ENCODE peak calls at places on chromosomes 12 and 14, in eight cellular contexts. One of them, this sample, is unnamed.

GRCh38 chr14:22002860-22003284 is 329.3 kb upstream of the OR4E1 start:
- DNase-seq in foreskin fibroblast: no peak
- DNase-seq in astrocyte of the spinal cord: no peak
- DNase-seq in bronchial epithelial cell: no peak
- DNase-seq in GM06990: no peak
- DNase-seq in HFF-Myc: no peak
- DNase-seq in ovary: no peak
- DNase-seq in astrocyte: no peak
- DNase-seq in this sample: no peak

GRCh38 chr12:122080149-122081107 is 1.9 kb downstream of the MLXIP start:
- DNase-seq in foreskin fibroblast: peak
- DNase-seq in GM06990: no peak
- DNase-seq in ovary: peak
- DNase-seq in bronchial epithelial cell: peak
- DNase-seq in astrocyte of the spinal cord: peak
- DNase-seq in HFF-Myc: peak
- DNase-seq in astrocyte: peak
- DNase-seq in this sample: peak

GRCh38 chr14:36315159-36315853 is 5.1 kb downstream of the MBIP start:
- DNase-seq in ovary: no peak
- DNase-seq in bronchial epithelial cell: peak
- DNase-seq in HFF-Myc: no peak
- DNase-seq in GM06990: no peak
- DNase-seq in foreskin fibroblast: no peak
- DNase-seq in astrocyte: no peak
- DNase-seq in astrocyte of the spinal cord: no peak
- DNase-seq in this sample: no peak

GRCh38 chr12:65720739-65721138 is 103.5 kb upstream of the HMGA2 start:
- DNase-seq in bronchial epithelial cell: no peak
- DNase-seq in astrocyte of the spinal cord: peak
- DNase-seq in GM06990: no peak
- DNase-seq in HFF-Myc: peak
- DNase-seq in foreskin fibroblast: peak
- DNase-seq in ovary: no peak
- DNase-seq in astrocyte: peak
- DNase-seq in this sample: peak

GRCh38 chr12:123111498-123112165 is 39.3 kb downstream of the PITPNM2 start:
- DNase-seq in HFF-Myc: no peak
- DNase-seq in GM06990: no peak
- DNase-seq in ovary: no peak
- DNase-seq in astrocyte: peak
- DNase-seq in foreskin fibroblast: no peak
- DNase-seq in astrocyte of the spinal cord: peak
- DNase-seq in bronchial epithelial cell: no peak
- DNase-seq in this sample: no peak

GRCh38 chr12:31922341-31923062 is 36.7 kb upstream of the RESF1 start:
- DNase-seq in ovary: no peak
- DNase-seq in bronchial epithelial cell: peak
- DNase-seq in HFF-Myc: peak
- DNase-seq in foreskin fibroblast: peak
- DNase-seq in astrocyte of the spinal cord: peak
- DNase-seq in GM06990: no peak
- DNase-seq in astrocyte: peak
- DNase-seq in this sample: no peak

GRCh38 chr12:50234347-50234746 is 49.0 kb downstream of the LIMA1 start:
- DNase-seq in HFF-Myc: no peak
- DNase-seq in ovary: no peak
- DNase-seq in astrocyte of the spinal cord: no peak
- DNase-seq in GM06990: no peak
- DNase-seq in astrocyte: no peak
- DNase-seq in bronchial epithelial cell: peak
- DNase-seq in foreskin fibroblast: peak
- DNase-seq in this sample: no peak

GRCh38 chr14:105411985-105412767 is 7.5 kb upstream of the MTA1 start:
- DNase-seq in GM06990: no peak
- DNase-seq in ovary: no peak
- DNase-seq in foreskin fibroblast: no peak
- DNase-seq in astrocyte: no peak
- DNase-seq in astrocyte of the spinal cord: no peak
- DNase-seq in HFF-Myc: no peak
- DNase-seq in bronchial epithelial cell: no peak
- DNase-seq in this sample: no peak

GRCh38 chr12:108381793-108382436 is 42.8 kb upstream of the CMKLR1 start:
- DNase-seq in bronchial epithelial cell: no peak
- DNase-seq in astrocyte of the spinal cord: peak
- DNase-seq in foreskin fibroblast: peak
- DNase-seq in HFF-Myc: no peak
- DNase-seq in ovary: no peak
- DNase-seq in GM06990: no peak
- DNase-seq in astrocyte: no peak
- DNase-seq in this sample: no peak

GRCh38 chr12:81123611-81124010 is 45.7 kb downstream of the ACSS3 start:
- DNase-seq in ovary: no peak
- DNase-seq in GM06990: no peak
- DNase-seq in astrocyte of the spinal cord: no peak
- DNase-seq in foreskin fibroblast: no peak
- DNase-seq in HFF-Myc: no peak
- DNase-seq in bronchial epithelial cell: no peak
- DNase-seq in astrocyte: no peak
- DNase-seq in this sample: no peak

GRCh38 chr12:14995583-14996425 is 23.0 kb downstream of the PDE6H start:
- DNase-seq in foreskin fibroblast: peak
- DNase-seq in ovary: no peak
- DNase-seq in astrocyte: peak
- DNase-seq in astrocyte of the spinal cord: peak
- DNase-seq in GM06990: peak
- DNase-seq in HFF-Myc: peak
- DNase-seq in bronchial epithelial cell: peak
- DNase-seq in this sample: no peak

DNA sequence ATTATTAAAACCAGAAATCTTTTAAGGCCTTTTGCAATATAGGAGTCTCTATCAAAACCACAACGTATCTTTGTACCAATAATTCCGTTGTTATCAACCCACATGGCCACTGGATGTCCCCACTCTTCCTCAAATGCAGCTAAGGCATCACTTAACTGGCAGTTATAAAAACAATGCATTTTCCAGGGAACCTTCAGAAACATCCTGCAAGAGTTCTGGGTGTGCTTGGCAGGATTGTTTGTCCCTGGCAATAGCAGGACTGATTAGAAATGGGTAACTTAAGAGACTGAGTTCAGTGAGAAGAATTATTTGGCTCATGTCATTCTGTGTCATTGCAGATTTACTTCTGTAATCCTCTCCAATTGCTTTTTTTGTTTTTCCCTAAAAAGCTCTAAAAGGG is 112.0 kb downstream of the SLC15A5 start:
- DNase-seq in ovary: no peak
- DNase-seq in foreskin fibroblast: peak
- DNase-seq in GM06990: no peak
- DNase-seq in astrocyte of the spinal cord: peak
- DNase-seq in bronchial epithelial cell: peak
- DNase-seq in astrocyte: peak
- DNase-seq in HFF-Myc: peak
- DNase-seq in this sample: no peak
- TF ChIP-seq CTCF in ovary: no peak
- TF ChIP-seq CTCF in foreskin fibroblast: peak
- TF ChIP-seq CTCF in GM06990: peak
- TF ChIP-seq CTCF in astrocyte of the spinal cord: peak
- TF ChIP-seq CTCF in bronchial epithelial cell: peak
- TF ChIP-seq CTCF in astrocyte: peak
- TF ChIP-seq CTCF in HFF-Myc: no peak
- TF ChIP-seq CTCF in this sample: peak

DNA sequence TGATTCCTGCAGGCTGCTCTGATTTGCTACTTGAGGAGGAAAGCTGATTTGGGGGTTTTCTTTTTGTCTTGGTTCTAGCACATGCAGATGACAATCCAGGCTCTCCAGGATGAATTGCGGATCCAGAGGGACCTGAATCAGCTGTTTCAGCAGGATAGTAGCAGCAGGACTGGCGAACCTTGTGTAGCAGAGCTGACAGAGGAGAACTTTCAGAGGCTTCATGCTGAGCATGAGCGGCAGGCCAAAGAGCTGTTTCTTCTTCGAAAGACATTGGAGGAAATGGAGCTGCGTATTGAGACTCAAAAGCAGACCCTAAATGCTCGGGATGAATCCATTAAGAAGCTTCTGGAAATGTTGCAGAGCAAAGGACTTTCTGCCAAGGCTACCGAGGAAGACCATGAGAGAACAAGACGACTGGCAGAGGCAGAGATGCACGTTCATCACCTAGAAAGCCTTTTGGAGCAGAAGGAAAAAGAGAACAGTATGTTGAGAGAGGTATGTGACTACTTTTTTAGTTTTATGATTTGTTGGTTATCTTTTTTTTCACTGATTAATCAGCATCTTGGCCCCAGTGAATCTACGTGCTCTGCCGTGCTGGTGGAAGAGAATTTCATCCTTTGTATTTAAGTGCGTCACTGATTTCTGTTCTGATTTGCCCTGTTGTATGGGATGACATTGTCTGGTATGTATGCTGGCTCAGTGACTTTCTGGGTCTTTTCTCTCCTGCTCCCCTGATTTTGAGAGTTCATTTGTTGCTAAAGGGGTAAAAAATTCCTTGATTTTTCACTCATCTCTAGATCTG is 92.3 kb downstream of the ERC1 start:
- DNase-seq in HFF-Myc: no peak
- DNase-seq in ovary: no peak
- DNase-seq in astrocyte of the spinal cord: peak
- DNase-seq in astrocyte: peak
- DNase-seq in bronchial epithelial cell: no peak
- DNase-seq in GM06990: no peak
- DNase-seq in foreskin fibroblast: no peak
- DNase-seq in this sample: no peak
- H3K4me3 ChIP-seq in HFF-Myc: no peak
- H3K4me3 ChIP-seq in ovary: no peak
- H3K4me3 ChIP-seq in astrocyte of the spinal cord: peak
- H3K4me3 ChIP-seq in astrocyte: no peak
- H3K4me3 ChIP-seq in bronchial epithelial cell: no peak
- H3K4me3 ChIP-seq in GM06990: no peak
- H3K4me3 ChIP-seq in foreskin fibroblast: no peak
- H3K4me3 ChIP-seq in this sample: no peak

DNA sequence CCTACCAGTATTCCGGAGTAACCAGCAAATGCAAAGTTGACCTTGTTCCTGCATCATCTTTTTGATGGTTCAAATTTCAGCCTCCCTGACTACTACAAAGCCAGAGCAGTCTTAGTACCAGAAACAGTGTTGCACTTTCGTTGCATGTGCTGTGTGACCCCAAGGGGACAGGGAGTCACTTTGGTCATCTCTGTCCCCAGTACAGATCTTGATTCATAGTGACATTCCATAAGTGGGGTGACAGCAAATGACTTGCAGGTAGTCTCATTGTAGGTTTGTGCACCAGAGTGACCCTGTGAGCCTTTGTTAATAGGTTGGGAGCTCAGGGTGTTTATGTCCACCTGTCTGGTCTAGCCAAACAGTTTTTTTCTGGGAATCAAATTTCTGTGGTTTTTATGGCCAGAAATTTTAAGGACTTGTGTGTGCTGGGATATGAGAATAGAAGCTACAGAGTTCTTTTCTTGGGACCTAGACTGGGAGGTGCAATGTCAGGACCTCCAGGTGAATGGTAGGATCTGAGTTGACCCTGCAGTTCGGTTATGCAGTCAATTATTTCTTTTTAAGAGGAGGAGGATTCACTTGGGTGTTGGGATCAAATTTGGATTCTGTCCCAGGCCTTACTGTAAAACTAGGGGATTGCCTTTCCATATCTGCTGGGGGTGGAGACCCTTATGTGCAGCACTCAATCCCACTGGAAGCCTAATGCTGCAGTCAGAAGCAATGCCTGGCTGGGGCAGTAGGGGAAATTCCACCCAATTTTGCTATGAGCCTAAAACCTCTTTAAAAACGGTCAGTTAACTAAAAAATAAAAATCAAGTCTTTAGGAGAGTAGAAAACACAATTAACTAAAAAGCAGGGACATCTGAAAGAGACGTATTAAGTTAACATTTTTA is 10.1 kb downstream of the EIF5 start:
- DNase-seq in HFF-Myc: no peak
- DNase-seq in foreskin fibroblast: peak
- DNase-seq in ovary: no peak
- DNase-seq in GM06990: no peak
- DNase-seq in astrocyte of the spinal cord: no peak
- DNase-seq in astrocyte: no peak
- DNase-seq in bronchial epithelial cell: no peak
- DNase-seq in this sample: no peak
- TF ChIP-seq CTCF in HFF-Myc: no peak
- TF ChIP-seq CTCF in foreskin fibroblast: no peak
- TF ChIP-seq CTCF in ovary: no peak
- TF ChIP-seq CTCF in GM06990: no peak
- TF ChIP-seq CTCF in astrocyte of the spinal cord: no peak
- TF ChIP-seq CTCF in astrocyte: no peak
- TF ChIP-seq CTCF in bronchial epithelial cell: no peak
- TF ChIP-seq CTCF in this sample: no peak

DNA sequence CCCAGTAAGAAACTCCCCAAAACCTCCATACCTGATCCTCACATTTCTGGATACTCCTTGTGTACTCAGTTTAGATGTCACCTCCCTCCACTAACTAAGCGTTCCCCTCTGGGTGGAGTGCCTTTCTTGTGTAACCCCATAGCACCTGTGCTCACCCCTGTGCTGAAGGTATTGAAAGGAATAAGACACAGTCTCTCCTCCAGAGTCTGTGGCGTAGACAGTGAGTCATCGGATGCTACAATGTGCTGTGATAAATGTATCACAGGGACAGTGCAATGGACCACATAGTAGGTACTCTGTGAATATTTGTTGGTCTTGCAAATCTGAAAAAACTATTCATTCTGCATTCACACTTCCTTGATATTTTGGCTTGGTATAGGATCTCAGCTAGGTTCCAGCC is 30.8 kb downstream of the TSPAN9 start:
- DNase-seq in GM06990: no peak
- DNase-seq in astrocyte of the spinal cord: no peak
- DNase-seq in ovary: no peak
- DNase-seq in HFF-Myc: no peak
- DNase-seq in foreskin fibroblast: no peak
- DNase-seq in bronchial epithelial cell: no peak
- DNase-seq in astrocyte: peak
- DNase-seq in this sample: no peak
- H3K4me3 ChIP-seq in GM06990: no peak
- H3K4me3 ChIP-seq in astrocyte of the spinal cord: no peak
- H3K4me3 ChIP-seq in ovary: no peak
- H3K4me3 ChIP-seq in HFF-Myc: no peak
- H3K4me3 ChIP-seq in foreskin fibroblast: no peak
- H3K4me3 ChIP-seq in bronchial epithelial cell: no peak
- H3K4me3 ChIP-seq in astrocyte: no peak
- H3K4me3 ChIP-seq in this sample: no peak

GRCh38 chr14:94172545-94172944 is 1.6 kb upstream of the PPP4R4 start:
- DNase-seq in astrocyte: no peak
- DNase-seq in bronchial epithelial cell: no peak
- DNase-seq in HFF-Myc: no peak
- DNase-seq in GM06990: no peak
- DNase-seq in foreskin fibroblast: no peak
- DNase-seq in ovary: no peak
- DNase-seq in astrocyte of the spinal cord: no peak
- DNase-seq in this sample: no peak
- TF ChIP-seq CTCF in astrocyte: no peak
- TF ChIP-seq CTCF in bronchial epithelial cell: no peak
- TF ChIP-seq CTCF in HFF-Myc: no peak
- TF ChIP-seq CTCF in GM06990: no peak
- TF ChIP-seq CTCF in foreskin fibroblast: no peak
- TF ChIP-seq CTCF in ovary: no peak
- TF ChIP-seq CTCF in astrocyte of the spinal cord: no peak
- TF ChIP-seq CTCF in this sample: no peak

GRCh38 chr12:117140397-117141096 is 41.3 kb upstream of the TESC start:
- DNase-seq in HFF-Myc: no peak
- DNase-seq in astrocyte: no peak
- DNase-seq in foreskin fibroblast: no peak
- DNase-seq in ovary: no peak
- DNase-seq in astrocyte of the spinal cord: no peak
- DNase-seq in bronchial epithelial cell: no peak
- DNase-seq in GM06990: no peak
- DNase-seq in this sample: no peak
- H3K4me3 ChIP-seq in HFF-Myc: no peak
- H3K4me3 ChIP-seq in astrocyte: no peak
- H3K4me3 ChIP-seq in foreskin fibroblast: no peak
- H3K4me3 ChIP-seq in ovary: no peak
- H3K4me3 ChIP-seq in astrocyte of the spinal cord: no peak
- H3K4me3 ChIP-seq in bronchial epithelial cell: no peak
- H3K4me3 ChIP-seq in GM06990: no peak
- H3K4me3 ChIP-seq in this sample: no peak